ENCODE peak calls at places on chromosomes 1 and 21, in ten cellular contexts. Y, Q, S, U, D, X, W, N, F and A are unnamed samples.

GRCh38 chr1:202010042-202011015 is at the start of gene ELF3:
- DNase-seq in Y (no peak), Q (no peak), S (no peak), U (no peak), D (no peak), X (no peak), W (no peak), N (no peak), F (no peak), A (no peak)

GRCh38 chr1:58251415-58252073 is 295.0 kb downstream of the OMA1 start:
- DNase-seq in Y (no peak), Q (peak), S (no peak), U (no peak), D (no peak), X (no peak), W (no peak), N (peak), F (no peak), A (no peak)

GRCh38 chr1:9320520-9321479 is 28.1 kb downstream of the SPSB1 start:
- DNase-seq in Y (no peak), Q (no peak), S (no peak), U (no peak), D (no peak), X (no peak), W (no peak), N (no peak), F (no peak), A (no peak)

GRCh38 chr1:16922885-16923431 is 1.2 kb downstream of the CROCC start:
- DNase-seq in Y (no peak), Q (no peak), S (no peak), U (no peak), D (no peak), X (no peak), W (no peak), N (no peak), F (no peak), A (no peak)

GRCh38 chr21:34517491-34518245 is 5.7 kb upstream of the KCNE1 start:
- DNase-seq in Y (no peak), Q (no peak), S (no peak), U (no peak), D (no peak), X (no peak), W (no peak), N (no peak), F (no peak), A (no peak)

GRCh38 chr1:9653783-9654517 is 2.4 kb downstream of the PIK3CD start:
- DNase-seq in Y (no peak), Q (no peak), S (no peak), U (no peak), D (no peak), X (peak), W (no peak), N (no peak), F (no peak), A (no peak)

GRCh38 chr1:150931773-150932172 is 5.6 kb downstream of the SETDB1 start:
- DNase-seq in Y (no peak), Q (peak), S (no peak), U (no peak), D (no peak), X (no peak), W (no peak), N (no peak), F (no peak), A (no peak)

GRCh38 chr1:222012816-222013215 is 270.9 kb upstream of the DUSP10 start:
- DNase-seq in Y (no peak), Q (no peak), S (no peak), U (no peak), D (no peak), X (no peak), W (no peak), N (no peak), F (no peak), A (no peak)

GRCh38 chr1:226628624-226629155 is 80.1 kb downstream of the STUM start:
- DNase-seq in Y (no peak), Q (no peak), S (no peak), U (no peak), D (no peak), X (no peak), W (no peak), N (no peak), F (no peak), A (no peak)

GRCh38 chr1:25650219-25650576 is 33.6 kb downstream of the MAN1C1 start:
- DNase-seq in Y (no peak), Q (no peak), S (no peak), U (no peak), D (no peak), X (no peak), W (no peak), N (no peak), F (no peak), A (no peak)

GRCh38 chr1:1307261-1307907 is 346 bp downstream of the ACAP3 start:
- DNase-seq in Y (no peak), Q (no peak), S (no peak), U (no peak), D (no peak), X (no peak), W (peak), N (no peak), F (no peak), A (no peak)

GRCh38 chr1:174225499-174226204 is 66.3 kb downstream of the RABGAP1L start:
- DNase-seq in Y (no peak), Q (no peak), S (no peak), U (no peak), D (no peak), X (no peak), W (no peak), N (no peak), F (no peak), A (no peak)

GRCh38 chr1:33971018-33971710 is 107.3 kb downstream of the HMGB4 start:
- DNase-seq in Y (no peak), Q (peak), S (no peak), U (no peak), D (no peak), X (no peak), W (no peak), N (no peak), F (no peak), A (peak)

GRCh38 chr1:233253231-233254038 is 42.1 kb downstream of the PCNX2 start:
- DNase-seq in Y (no peak), Q (no peak), S (no peak), U (no peak), D (no peak), X (no peak), W (no peak), N (no peak), F (no peak), A (no peak)

GRCh38 chr1:10765734-10766478 is 30.5 kb downstream of the CASZ1 start:
- DNase-seq in Y (no peak), Q (no peak), S (no peak), U (no peak), D (no peak), X (no peak), W (peak), N (no peak), F (no peak), A (no peak)

GRCh38 chr1:215484111-215484914 is 82.8 kb upstream of the KCTD3 start:
- DNase-seq in Y (no peak), Q (no peak), S (no peak), U (no peak), D (no peak), X (no peak), W (no peak), N (no peak), F (no peak), A (no peak)

GRCh38 chr1:247848346-247848745 is 6.7 kb upstream of the OR11L1 start:
- DNase-seq in Y (no peak), Q (no peak), S (no peak), U (no peak), D (no peak), X (no peak), W (no peak), N (no peak), F (no peak), A (no peak)

GRCh38 chr1:15325375-15326085 is 78.5 kb downstream of the FHAD1 start:
- DNase-seq in Y (no peak), Q (no peak), S (no peak), U (no peak), D (no peak), X (no peak), W (no peak), N (no peak), F (no peak), A (no peak)